ENCODE peak calls at places on chromosomes 2 and 18, in seven cellular contexts. L is transverse colon; G is CD4-positive, alpha-beta T cell; T is spleen; N is fibroblast of pulmonary artery; U is thoracic aorta; S is AG09319. F is an unnamed sample.

GRCh38 chr18:41464278-41464677 is 490.8 kb upstream of the PIK3C3 start:
- DNase-seq in N (no peak), L (no peak), G (no peak), U (no peak), T (no peak), S (no peak), F (no peak)

GRCh38 chr2:48965204-48965603 is 189.1 kb downstream of the FSHR start:
- DNase-seq in G (no peak), N (no peak), T (no peak), L (no peak), U (no peak), S (no peak), F (no peak)

GRCh38 chr18:12060182-12060870 is 33.3 kb upstream of the ANKRD62 start:
- DNase-seq in G (no peak), U (no peak), N (no peak), S (no peak), L (no peak), T (no peak), F (no peak)

GRCh38 chr2:211367711-211368110 is 811.3 kb downstream of the CPS1 start:
- DNase-seq in G (no peak), L (no peak), N (no peak), S (no peak), U (no peak), T (no peak), F (peak)

GRCh38 chr2:233413529-233414272 is 59.4 kb downstream of the DGKD start:
- DNase-seq in N (peak), U (peak), S (no peak), L (no peak), T (no peak), G (peak), F (no peak)

GRCh38 chr2:239310401-239311061 is 90.3 kb downstream of the HDAC4 start:
- DNase-seq in U (no peak), G (no peak), L (peak), N (no peak), S (no peak), T (peak), F (no peak)

GRCh38 chr18:61988100-61988499 is 95.3 kb upstream of the RNF152 start:
- DNase-seq in L (no peak), U (no peak), S (no peak), N (no peak), G (no peak), T (no peak), F (no peak)

GRCh38 chr2:157838442-157839161 is 37.5 kb downstream of the ACVR1 start:
- DNase-seq in S (no peak), T (no peak), N (peak), L (peak), U (peak), G (no peak), F (no peak)

GRCh38 chr2:162127422-162127821 is 24.6 kb downstream of the GCG start:
- DNase-seq in G (no peak), S (no peak), L (no peak), U (no peak), T (no peak), N (no peak), F (no peak)

GRCh38 chr2:56130463-56131070 is 53.2 kb upstream of the CCDC85A start:
- DNase-seq in G (no peak), L (no peak), T (no peak), U (no peak), N (peak), S (peak), F (no peak)

GRCh38 chr2:72103161-72103560 is 44.5 kb downstream of the CYP26B1 start:
- DNase-seq in N (no peak), T (no peak), G (no peak), S (no peak), U (no peak), L (no peak), F (no peak)

GRCh38 chr2:232230557-232230956 is 148.0 kb upstream of the ALPP start:
- DNase-seq in U (no peak), S (no peak), N (peak), G (no peak), L (peak), T (no peak), F (no peak)

GRCh38 chr18:62912885-62913284 is 197.5 kb downstream of the PHLPP1 start:
- DNase-seq in U (no peak), N (no peak), S (no peak), L (no peak), T (no peak), G (no peak), F (no peak)

GRCh38 chr18:10518595-10519273 is 7.1 kb upstream of the NAPG start:
- DNase-seq in N (peak), U (no peak), L (peak), S (no peak), T (no peak), G (no peak), F (peak)

GRCh38 chr2:125516496-125517109 is 1139.4 kb upstream of the GYPC start:
- DNase-seq in S (no peak), T (no peak), G (no peak), L (no peak), U (no peak), N (peak), F (peak)

GRCh38 chr2:163264376-163264775 is 425.8 kb upstream of the KCNH7 start:
- DNase-seq in G (no peak), L (no peak), U (no peak), S (no peak), N (peak), T (no peak), F (no peak)

GRCh38 chr18:21191596-21192307 is 50.3 kb upstream of the GREB1L start:
- DNase-seq in U (no peak), L (peak), S (peak), T (no peak), N (peak), G (no peak), F (no peak)

GRCh38 chr2:39437522-39438296 is 624 bp upstream of the MAP4K3 start:
- DNase-seq in S (no peak), G (peak), T (peak), U (no peak), N (peak), L (peak), F (peak)
- TF ChIP-seq CTCF in S (no peak), G (no peak), T (no peak), U (no peak), N (no peak), L (no peak), F (no peak)

GRCh38 chr2:18855027-18855426 is 265.7 kb upstream of the NT5C1B start:
- DNase-seq in T (no peak), N (peak), U (no peak), L (no peak), S (no peak), G (no peak), F (no peak)
- TF ChIP-seq CTCF in T (no peak), N (peak), U (no peak), L (peak), S (peak), G (no peak), F (no peak)

GRCh38 chr2:222734690-222735014 is 63.2 kb downstream of the MOGAT1 start:
- DNase-seq in L (no peak), U (no peak), T (no peak), N (peak), G (no peak), S (no peak), F (peak)
- TF ChIP-seq CTCF in L (no peak), U (no peak), T (no peak), N (no peak), G (no peak), S (no peak), F (no peak)

GRCh38 chr2:189347540-189347939 is 93.7 kb upstream of the WDR75 start:
- DNase-seq in G (no peak), L (peak), S (peak), N (peak), U (no peak), T (no peak), F (peak)
- TF ChIP-seq CTCF in G (peak), L (no peak), S (peak), N (peak), U (peak), T (no peak), F (peak)

DNA sequence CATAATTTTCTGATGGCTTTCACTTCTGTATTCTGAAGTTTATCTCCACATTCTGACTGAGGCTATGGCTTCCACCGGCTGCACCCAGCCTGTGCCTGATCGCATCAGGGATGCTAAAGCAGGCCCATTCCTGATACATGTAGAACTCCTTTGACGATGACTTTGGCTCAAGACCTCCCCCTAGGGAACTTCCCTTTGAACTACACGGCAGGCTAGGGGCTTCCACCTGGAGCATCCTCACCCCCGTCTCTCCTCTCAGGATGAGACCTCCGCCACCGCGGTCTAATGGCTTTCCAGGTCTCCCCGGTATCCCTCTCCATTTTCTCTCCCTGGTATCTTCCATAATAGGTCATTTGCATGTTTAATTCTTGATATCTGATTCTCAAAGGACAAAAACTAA is 214.9 kb upstream of the CHST9 start:
- DNase-seq in U (no peak), L (no peak), S (no peak), N (no peak), G (no peak), T (no peak), F (no peak)
- TF ChIP-seq CTCF in U (no peak), L (no peak), S (no peak), N (no peak), G (no peak), T (no peak), F (no peak)

DNA sequence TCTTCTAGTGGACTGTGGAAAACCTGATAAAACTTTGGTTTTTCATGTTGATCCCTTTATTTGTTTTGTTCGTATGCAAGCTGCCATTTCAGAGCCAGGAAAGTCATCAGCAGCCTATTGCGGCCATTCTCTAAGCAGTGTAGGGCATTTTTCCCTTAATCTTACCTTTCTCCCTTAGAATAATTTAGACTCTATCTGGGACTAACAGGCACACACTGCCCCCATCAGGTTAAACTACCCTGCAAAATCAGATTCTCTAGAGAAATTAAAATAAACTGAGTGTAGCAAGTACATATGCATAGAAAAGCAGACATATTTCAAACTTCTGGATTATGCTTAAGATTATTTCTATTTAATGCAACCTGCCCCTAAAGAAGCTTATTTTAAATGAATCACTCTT is 347.4 kb downstream of the METTL4 start:
- DNase-seq in N (peak), S (no peak), G (no peak), U (no peak), L (no peak), T (no peak), F (no peak)
- TF ChIP-seq CTCF in N (peak), S (peak), G (no peak), U (no peak), L (peak), T (peak), F (peak)

DNA sequence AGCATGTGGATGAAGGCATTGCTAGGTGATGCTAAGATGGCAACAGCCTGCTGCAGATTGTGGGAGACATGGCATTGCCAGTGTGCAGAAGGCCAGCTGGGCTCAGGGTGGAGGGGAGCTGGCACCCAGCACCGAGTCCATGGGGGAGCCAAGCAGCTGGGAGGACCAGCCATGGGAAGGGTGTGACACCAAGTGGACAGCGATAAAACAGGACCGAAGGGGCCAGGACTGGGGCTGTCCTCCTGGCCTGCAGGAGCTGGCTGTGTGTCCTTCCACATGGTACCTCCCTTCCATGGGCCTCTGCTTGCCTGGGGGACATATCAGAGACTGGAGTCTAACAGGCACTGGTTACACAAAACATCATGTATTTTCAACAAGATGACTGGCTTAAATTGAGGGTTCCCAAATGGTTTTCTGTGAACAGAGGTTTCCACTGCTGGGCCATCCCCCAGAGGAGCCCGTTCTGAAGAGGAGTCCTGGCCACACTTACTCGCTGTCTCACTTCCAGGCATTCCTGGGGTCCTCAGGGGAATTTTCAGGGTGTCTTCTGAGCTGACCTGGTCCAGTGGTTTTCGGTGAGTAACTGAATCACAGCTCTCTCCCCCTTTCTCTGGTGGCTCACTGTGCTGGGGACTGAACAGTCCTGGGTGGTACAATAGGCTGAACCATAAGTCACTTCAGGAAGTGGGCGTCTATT is 60.4 kb upstream of the TNP1 start:
- DNase-seq in S (no peak), U (no peak), G (no peak), N (no peak), L (no peak), T (no peak), F (no peak)
- TF ChIP-seq CTCF in S (no peak), U (no peak), G (no peak), N (no peak), L (no peak), T (no peak), F (no peak)

GRCh38 chr2:6107290-6107689 is 415.1 kb downstream of the SOX11 start:
- DNase-seq in G (no peak), S (no peak), N (no peak), T (no peak), U (no peak), L (no peak), F (no peak)

GRCh38 chr2:6103372-6103771 is 411.2 kb downstream of the SOX11 start:
- DNase-seq in L (no peak), T (no peak), S (no peak), U (no peak), N (no peak), G (no peak), F (no peak)

GRCh38 chr2:6109801-6110200 is 417.6 kb downstream of the SOX11 start:
- DNase-seq in N (no peak), L (no peak), T (no peak), U (no peak), G (no peak), S (no peak), F (no peak)

DNA sequence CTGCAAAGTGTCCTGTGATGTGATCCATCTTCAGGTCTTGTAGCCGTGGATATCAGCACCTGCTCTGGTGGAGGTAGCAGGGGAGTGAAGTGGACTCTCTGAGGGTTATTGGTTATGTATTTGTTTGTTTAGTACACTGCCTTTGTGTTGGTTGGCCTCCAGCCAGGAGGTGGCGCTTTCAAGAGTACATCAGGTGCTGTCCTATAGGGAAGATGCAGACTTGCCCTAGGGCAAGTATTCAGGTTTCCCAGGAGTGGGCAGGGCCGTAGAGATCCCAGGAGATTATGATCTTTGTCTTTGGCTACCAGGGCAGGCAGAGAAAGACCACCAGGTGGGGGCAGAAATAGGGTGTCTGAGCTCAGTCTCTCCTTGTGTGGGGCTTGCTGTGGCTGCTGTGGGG is 411.8 kb downstream of the SOX11 start:
- DNase-seq in T (no peak), S (no peak), L (no peak), N (no peak), U (no peak), G (no peak), F (no peak)
- TF ChIP-seq CTCF in T (no peak), S (no peak), L (no peak), N (no peak), U (no peak), G (no peak), F (no peak)

DNA sequence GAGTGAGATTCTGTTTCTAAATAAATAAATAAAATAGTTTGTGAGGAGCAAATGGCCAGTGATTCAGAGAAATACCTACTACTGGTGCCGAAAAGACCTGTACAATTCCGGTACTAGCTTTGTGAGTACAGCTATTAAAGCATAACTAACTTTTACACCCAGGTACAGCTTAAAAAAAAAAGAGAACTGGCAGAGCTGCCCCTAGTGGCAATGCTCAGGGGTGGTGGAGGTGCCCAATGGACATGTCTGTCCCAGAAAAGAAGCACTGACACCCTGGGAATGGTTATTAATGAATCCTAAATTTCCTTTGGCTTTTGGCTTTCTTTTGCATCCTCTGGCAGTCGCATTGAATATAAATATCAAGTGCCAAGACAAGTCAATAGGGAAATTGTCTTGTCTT is 87.0 kb downstream of the LIPG start:
- DNase-seq in U (no peak), L (no peak), N (no peak), T (peak), S (no peak), G (no peak), F (no peak)
- TF ChIP-seq CTCF in U (no peak), L (peak), N (no peak), T (no peak), S (no peak), G (no peak), F (no peak)